ENCODE peak calls at places on chromosomes 3 and 15, in seven cellular contexts. H is AG10803; X is AG08396; L is stimulated activated CD4-positive, alpha-beta T cell treated with anti-CD3 and anti-CD28 coated beads, Interleukin-2, amount 100 ng/mL, for 24 hours; E is dorsolateral prefrontal cortex; Z is head of caudate nucleus; C is NCI-H1694 treated with DMSO at 0.1 percent for 48 hours. A is an unnamed sample.

GRCh38 chr3:196193037-196193737 is 18.0 kb downstream of the ZDHHC19 start:
- DNase-seq in C (no peak), L (no peak), X (no peak), Z (no peak), E (no peak), H (no peak), A (no peak)

GRCh38 chr3:47429476-47430270 is 46.1 kb downstream of the SCAP start:
- DNase-seq in H (no peak), L (no peak), E (no peak), C (no peak), X (no peak), Z (no peak), A (no peak)

GRCh38 chr15:92095691-92096090 is 242.2 kb downstream of the SLCO3A1 start:
- DNase-seq in X (no peak), E (no peak), Z (no peak), H (no peak), L (no peak), C (no peak), A (no peak)

GRCh38 chr3:112979244-112979832 is 4.4 kb upstream of the CD200R1 start:
- DNase-seq in L (no peak), Z (no peak), C (peak), E (no peak), X (no peak), H (peak), A (no peak)

GRCh38 chr15:66714543-66714981 is 12.5 kb downstream of the SMAD6 start:
- DNase-seq in C (no peak), E (no peak), Z (no peak), H (peak), L (no peak), X (peak), A (no peak)

GRCh38 chr3:196232882-196233251 is 16.5 kb downstream of the SLC51A start:
- DNase-seq in X (no peak), L (no peak), H (no peak), C (no peak), E (no peak), Z (no peak), A (no peak)

GRCh38 chr3:116350119-116350733 is 95.1 kb downstream of the LSAMP start:
- DNase-seq in H (no peak), Z (no peak), L (no peak), C (no peak), E (no peak), X (no peak), A (no peak)

GRCh38 chr3:132352556-132353143 is 35.4 kb downstream of the ACP3 start:
- DNase-seq in C (peak), X (peak), Z (peak), H (peak), E (peak), L (peak), A (peak)

GRCh38 chr3:111031538-111031937 is 40.1 kb upstream of the NECTIN3 start:
- DNase-seq in X (no peak), C (no peak), H (no peak), Z (no peak), E (no peak), L (no peak), A (no peak)

GRCh38 chr15:63497642-63498100 is 6.7 kb upstream of the USP3 start:
- DNase-seq in Z (peak), X (no peak), L (peak), C (no peak), E (no peak), H (no peak), A (no peak)

GRCh38 chr3:115347737-115348136 is 200.6 kb upstream of the ZBTB20 start:
- DNase-seq in H (no peak), C (no peak), X (no peak), L (no peak), Z (no peak), E (no peak), A (no peak)

GRCh38 chr3:184167786-184168185 is 6.9 kb upstream of the AP2M1 start:
- DNase-seq in E (no peak), C (no peak), L (no peak), H (no peak), Z (no peak), X (no peak), A (no peak)

GRCh38 chr3:127651516-127652172 is 21.1 kb upstream of the ABTB1 start:
- DNase-seq in E (no peak), H (no peak), C (no peak), X (no peak), L (no peak), Z (no peak), A (no peak)

GRCh38 chr15:85707519-85708338 is 87.0 kb downstream of the KLHL25 start:
- DNase-seq in E (no peak), C (no peak), L (no peak), H (peak), X (peak), Z (no peak), A (peak)

GRCh38 chr15:60325905-60326304 is 71.9 kb downstream of the ANXA2 start:
- DNase-seq in H (no peak), Z (no peak), E (no peak), C (no peak), X (no peak), L (no peak), A (no peak)

GRCh38 chr3:194369522-194370279 is at the start of gene LRRC15:
- DNase-seq in X (peak), Z (no peak), H (peak), E (no peak), L (no peak), C (no peak), A (peak)

A was measured in hepatic stellate cell.